ENCODE peak calls at places on chromosomes 5 and 9, in four cellular contexts. C is A549, Q is H1, H is HepG2. X is an unnamed sample.

GRCh38 chr5:76319673-76320072 is 83.4 kb upstream of the IQGAP2 start:
- DNase-seq in C (no peak), H (no peak), Q (no peak), X (peak)

GRCh38 chr5:91252916-91253315 is 130.2 kb downstream of the ARRDC3 start:
- DNase-seq in C (no peak), Q (no peak), H (no peak), X (no peak)

GRCh38 chr9:100058699-100059579 is 39.9 kb downstream of the ERP44 start:
- DNase-seq in H (no peak), Q (no peak), C (no peak), X (no peak)

GRCh38 chr5:169467382-169467781 is 116.2 kb upstream of the SPDL1 start:
- DNase-seq in H (no peak), Q (no peak), C (no peak), X (no peak)

GRCh38 chr9:134789168-134789567 is 91.4 kb upstream of the FCN2 start:
- DNase-seq in Q (no peak), H (no peak), C (no peak), X (no peak)

GRCh38 chr5:180287868-180288267 is 4.0 kb downstream of the MAPK9 start:
- DNase-seq in C (no peak), H (peak), Q (no peak), X (no peak)

GRCh38 chr9:106482733-106483132 is 380.2 kb upstream of the ZNF462 start:
- DNase-seq in H (no peak), Q (no peak), C (no peak), X (no peak)

GRCh38 chr5:81856948-81857928 is 106.3 kb upstream of the SSBP2 start:
- DNase-seq in C (no peak), H (no peak), Q (no peak), X (no peak)

GRCh38 chr5:150469718-150470470 is 20.4 kb upstream of the RPS14 start:
- DNase-seq in C (peak), Q (no peak), H (no peak), X (no peak)

GRCh38 chr5:135915466-135916001 is 19.9 kb upstream of the IL9 start:
- DNase-seq in H (no peak), C (no peak), Q (no peak), X (no peak)

GRCh38 chr9:99491408-99492259 is 269.6 kb downstream of the SEC61B start:
- DNase-seq in C (no peak), Q (no peak), H (no peak), X (no peak)

GRCh38 chr9:137149942-137150484 is 11.1 kb downstream of the GRIN1 start:
- DNase-seq in Q (no peak), C (peak), H (no peak), X (peak)

GRCh38 chr9:36985061-36985768 is 48.9 kb downstream of the PAX5 start:
- DNase-seq in H (no peak), C (no peak), Q (no peak), X (no peak)

GRCh38 chr5:170071748-170072147 is 33.9 kb upstream of the FOXI1 start:
- DNase-seq in C (no peak), H (no peak), Q (no peak), X (no peak)

GRCh38 chr5:69415584-69415958 is 655 bp downstream of the MARVELD2 start:
- DNase-seq in C (no peak), Q (no peak), H (peak), X (no peak)

GRCh38 chr9:133701981-133702797 is 36.0 kb downstream of the SARDH start:
- DNase-seq in H (no peak), C (no peak), Q (no peak), X (no peak)

GRCh38 chr5:134138416-134139376 is 24.2 kb downstream of the TCF7 start:
- DNase-seq in Q (no peak), H (no peak), C (no peak), X (no peak)

GRCh38 chr5:19235101-19235584 is 752.9 kb downstream of the CDH18 start:
- DNase-seq in C (no peak), Q (no peak), H (no peak), X (no peak)

GRCh38 chr5:88660947-88661869 is 221.8 kb downstream of the MEF2C start:
- DNase-seq in Q (no peak), C (peak), H (no peak), X (peak)

GRCh38 chr9:21967169-21967568 is 27.0 kb downstream of the CDKN2A start:
- DNase-seq in Q (no peak), C (no peak), H (no peak), X (no peak)

GRCh38 chr9:130283514-130284248 is 18.1 kb downstream of the HMCN2 start:
- DNase-seq in Q (no peak), C (no peak), H (no peak), X (no peak)

GRCh38 chr5:71882826-71883744 is 164.0 kb downstream of the CARTPT start:
- DNase-seq in Q (no peak), C (no peak), H (no peak), X (no peak)

GRCh38 chr5:106121972-106122605 is 1548.6 kb downstream of the EFNA5 start:
- DNase-seq in Q (no peak), H (no peak), C (peak), X (peak)

GRCh38 chr5:141186897-141187512 is at the start of gene PCDHB9:
- DNase-seq in Q (no peak), H (peak), C (no peak), X (peak)

GRCh38 chr9:113511856-113512761 is 48.6 kb downstream of the RGS3 start:
- DNase-seq in Q (no peak), C (no peak), H (no peak), X (no peak)

GRCh38 chr5:50727149-50727496 is 60.7 kb downstream of the PARP8 start:
- DNase-seq in C (no peak), H (no peak), Q (no peak), X (no peak)

GRCh38 chr9:90034071-90034470 is 429.3 kb downstream of the GADD45G start:
- DNase-seq in Q (no peak), H (no peak), C (no peak), X (no peak)

GRCh38 chr9:79129865-79130480 is 441.8 kb upstream of the TLE4 start:
- DNase-seq in Q (no peak), H (peak), C (peak), X (peak)

GRCh38 chr9:109721021-109721420 is 59.0 kb upstream of the PALM2AKAP2 start:
- DNase-seq in C (no peak), Q (no peak), H (no peak), X (no peak)
- TF ChIP-seq PHF8 in C (no peak), Q (no peak), H (no peak), X (no peak)

DNA sequence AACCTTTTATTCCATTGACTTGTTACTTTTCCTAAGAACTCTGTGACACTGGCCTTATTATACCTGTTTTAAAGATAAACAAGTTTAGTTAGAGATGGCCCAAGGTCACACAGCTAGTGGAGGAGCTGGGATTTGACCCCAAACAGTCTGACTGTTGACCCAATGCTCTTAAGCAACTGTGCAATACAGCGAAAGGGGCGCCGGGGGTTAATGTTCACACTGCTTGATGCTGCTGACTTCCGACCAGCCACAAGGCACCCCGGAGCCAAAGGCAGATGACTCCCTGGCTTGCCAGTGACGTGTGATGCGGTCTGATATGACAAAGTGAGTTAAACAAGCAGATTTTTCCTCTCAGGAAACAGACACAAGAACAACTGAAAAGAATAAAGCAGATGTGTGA is 23.9 kb downstream of the PIK3R1 start:
- DNase-seq in H (peak), C (no peak), Q (no peak), X (no peak)
- TF ChIP-seq PHF8 in H (peak), C (no peak), Q (no peak), X (no peak)

GRCh38 chr5:66742083-66742895 is 146.1 kb downstream of the MAST4 start:
- DNase-seq in H (peak), Q (no peak), C (peak), X (peak)
- TF ChIP-seq PHF8 in H (no peak), Q (no peak), C (no peak), X (no peak)

GRCh38 chr9:123324767-123325183 is 31.2 kb upstream of the CRB2 start:
- DNase-seq in H (peak), Q (no peak), C (no peak), X (no peak)

GRCh38 chr9:123321874-123322770 is 33.9 kb upstream of the CRB2 start:
- DNase-seq in Q (no peak), C (no peak), H (no peak), X (no peak)

GRCh38 chr9:123320814-123321213 is 35.2 kb upstream of the CRB2 start:
- DNase-seq in Q (no peak), H (no peak), C (no peak), X (no peak)

GRCh38 chr9:123323482-123324013 is 32.4 kb upstream of the CRB2 start:
- DNase-seq in Q (no peak), H (no peak), C (no peak), X (no peak)

GRCh38 chr9:123322771-123323481 is 33.1 kb upstream of the CRB2 start:
- DNase-seq in C (no peak), Q (no peak), H (no peak), X (no peak)
- TF ChIP-seq PHF8 in C (no peak), Q (no peak), H (no peak), X (no peak)

DNA sequence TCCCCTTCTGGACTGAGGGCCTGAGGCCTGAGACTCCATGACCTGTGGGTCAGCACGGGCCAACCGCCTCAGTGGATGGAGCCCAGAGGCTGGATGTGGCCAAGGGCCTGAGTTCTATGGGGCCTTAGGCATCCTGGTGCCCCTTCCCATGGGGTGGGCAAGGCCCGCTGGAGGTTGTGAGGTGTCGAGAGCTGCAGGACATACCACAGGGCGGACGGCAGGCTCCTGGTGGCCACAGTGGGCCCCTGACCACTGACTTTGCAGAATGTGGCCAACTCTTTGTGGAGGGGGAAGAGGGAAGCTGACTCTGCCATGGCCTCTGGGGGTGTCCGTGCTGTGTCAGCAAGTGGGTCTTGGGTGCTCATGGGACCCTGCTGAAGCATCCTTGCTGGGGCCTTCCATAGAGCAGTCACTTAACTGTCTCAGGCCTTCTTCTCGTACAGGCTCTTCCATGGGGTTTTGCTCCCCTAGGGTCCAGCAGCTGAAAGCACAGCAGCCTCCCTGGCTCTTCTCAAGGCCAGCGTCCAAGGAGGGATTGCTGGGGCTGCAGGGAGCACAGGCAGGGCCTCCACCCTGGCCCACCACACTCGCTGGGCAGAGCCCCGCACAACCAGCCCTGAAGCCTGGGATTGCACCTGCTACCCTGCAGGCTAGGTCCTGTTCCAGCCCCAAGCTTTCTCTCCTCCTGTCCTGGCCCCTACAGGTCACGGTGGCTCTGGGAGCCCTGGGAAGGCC is 21.6 kb upstream of the SLC9A3 start:
- DNase-seq in C (no peak), Q (no peak), H (no peak), X (no peak)
- TF ChIP-seq PHF8 in C (no peak), Q (no peak), H (no peak), X (no peak)

GRCh38 chr9:131402738-131403492 is 9.0 kb downstream of the PRRC2B start:
- DNase-seq in H (peak), C (peak), Q (no peak), X (peak)
- TF ChIP-seq PHF8 in H (no peak), C (no peak), Q (no peak), X (no peak)

X was measured in K562.